ENCODE peak calls at places on chromosomes 2 and 18, in four cellular contexts. L is tibial nerve, E is lung, R is pancreas. F is an unnamed sample. For H3K4me1, the result is how much of the 10 kb centered on the place peaks cover.

GRCh38 chr2:88959480-88960204 is 268.2 kb downstream of the RPIA start:
- DNase-seq in E (no peak), R (no peak), L (no peak), F (no peak)

GRCh38 chr2:134718956-134719814 is at the start of gene TMEM163:
- DNase-seq in R (peak), L (no peak), E (no peak), F (peak)

GRCh38 chr2:61785583-61785982 is 68.3 kb downstream of the FAM161A start:
- DNase-seq in E (no peak), L (no peak), R (no peak), F (no peak)

GRCh38 chr2:207203056-207203455 is 37.3 kb upstream of the KLF7 start:
- DNase-seq in R (no peak), L (no peak), E (no peak), F (no peak)

GRCh38 chr2:30366199-30366691 is 80.8 kb upstream of the LCLAT1 start:
- DNase-seq in R (no peak), L (no peak), E (no peak), F (peak)

GRCh38 chr2:237732790-237733349 is 65.7 kb upstream of the RBM44 start:
- DNase-seq in L (no peak), E (no peak), R (no peak), F (no peak)

GRCh38 chr2:42359894-42360483 is 1.0 kb downstream of the COX7A2L start:
- DNase-seq in R (no peak), L (no peak), E (no peak), F (no peak)

GRCh38 chr2:158487419-158487818 is 30.7 kb downstream of the PKP4 start:
- DNase-seq in L (no peak), E (no peak), R (no peak), F (no peak)

GRCh38 chr2:238060096-238060541 is 682 bp upstream of the SCLY start:
- DNase-seq in L (no peak), R (no peak), E (no peak), F (no peak)

GRCh38 chr2:241131531-241131930 is 17.7 kb downstream of the PASK start:
- DNase-seq in R (no peak), E (no peak), L (no peak), F (no peak)

GRCh38 chr18:27298215-27298804 is 113.2 kb upstream of the CHST9 start:
- DNase-seq in E (no peak), L (no peak), R (no peak), F (no peak)
- TF ChIP-seq CTCF in E (no peak), L (no peak), R (no peak), F (no peak)

GRCh38 chr2:239891692-239892091 is 133.4 kb downstream of the NDUFA10 start:
- DNase-seq in E (no peak), L (no peak), R (no peak), F (no peak)

GRCh38 chr2:239890347-239890746 is 134.8 kb downstream of the NDUFA10 start:
- DNase-seq in L (no peak), E (no peak), R (no peak), F (no peak)

GRCh38 chr2:239894276-239894675 is 130.9 kb downstream of the NDUFA10 start:
- DNase-seq in L (no peak), R (no peak), E (no peak), F (no peak)

GRCh38 chr2:239893236-239893515 is 132.0 kb downstream of the NDUFA10 start:
- DNase-seq in L (no peak), R (no peak), E (no peak), F (no peak)

GRCh38 chr2:239892480-239893235 is 132.5 kb downstream of the NDUFA10 start:
- DNase-seq in L (no peak), E (no peak), R (no peak), F (no peak)
- H3K4me1 ChIP-seq in L (under half), E (under half), R (under half), F (under half)

DNA sequence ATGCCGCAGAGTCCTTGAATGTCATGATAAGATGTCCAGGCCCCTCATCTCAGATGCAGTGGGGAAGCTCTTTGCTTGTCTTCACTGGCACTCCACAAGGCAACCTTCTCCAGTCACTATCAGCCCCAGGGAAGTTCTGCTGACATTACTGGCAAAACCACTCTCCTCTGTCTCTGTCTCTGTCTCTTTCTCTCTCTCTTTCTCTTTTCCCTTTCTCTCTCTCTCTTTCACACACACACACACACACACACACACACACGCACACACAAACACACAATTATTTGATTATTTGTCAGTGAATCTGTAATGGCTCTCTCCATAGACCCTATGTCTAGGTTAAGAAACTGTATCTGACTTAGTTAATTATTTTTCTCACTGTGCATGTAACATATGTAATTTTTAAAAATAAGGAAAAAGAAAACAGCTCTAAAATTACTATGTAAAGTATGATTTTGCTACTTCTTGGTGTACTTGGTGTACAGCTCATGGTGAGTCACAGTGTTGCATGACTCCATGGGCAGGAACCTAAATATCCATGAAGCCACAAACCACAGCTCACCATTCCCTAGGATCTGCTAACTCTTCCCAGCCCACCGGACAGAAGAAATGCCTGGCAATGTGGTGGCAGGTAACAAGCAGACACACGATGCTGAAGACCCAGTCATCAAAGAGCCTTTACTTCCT is 594.9 kb upstream of the ID2 start:
- DNase-seq in E (no peak), L (no peak), R (no peak), F (no peak)
- H3K27ac ChIP-seq in E (no peak), L (no peak), R (no peak), F (no peak)

GRCh38 chr2:151067658-151068369 is 193.8 kb downstream of the RBM43 start:
- DNase-seq in L (no peak), R (no peak), E (no peak), F (no peak)

GRCh38 chr2:151071906-151072305 is 189.8 kb downstream of the RBM43 start:
- DNase-seq in L (no peak), R (no peak), E (no peak), F (no peak)

GRCh38 chr2:151070253-151070652 is 191.4 kb downstream of the RBM43 start:
- DNase-seq in L (no peak), R (no peak), E (no peak), F (no peak)

GRCh38 chr2:151071382-151071781 is 190.3 kb downstream of the RBM43 start:
- DNase-seq in R (no peak), E (no peak), L (no peak), F (no peak)
- TF ChIP-seq CTCF in R (no peak), E (no peak), L (no peak), F (no peak)

DNA sequence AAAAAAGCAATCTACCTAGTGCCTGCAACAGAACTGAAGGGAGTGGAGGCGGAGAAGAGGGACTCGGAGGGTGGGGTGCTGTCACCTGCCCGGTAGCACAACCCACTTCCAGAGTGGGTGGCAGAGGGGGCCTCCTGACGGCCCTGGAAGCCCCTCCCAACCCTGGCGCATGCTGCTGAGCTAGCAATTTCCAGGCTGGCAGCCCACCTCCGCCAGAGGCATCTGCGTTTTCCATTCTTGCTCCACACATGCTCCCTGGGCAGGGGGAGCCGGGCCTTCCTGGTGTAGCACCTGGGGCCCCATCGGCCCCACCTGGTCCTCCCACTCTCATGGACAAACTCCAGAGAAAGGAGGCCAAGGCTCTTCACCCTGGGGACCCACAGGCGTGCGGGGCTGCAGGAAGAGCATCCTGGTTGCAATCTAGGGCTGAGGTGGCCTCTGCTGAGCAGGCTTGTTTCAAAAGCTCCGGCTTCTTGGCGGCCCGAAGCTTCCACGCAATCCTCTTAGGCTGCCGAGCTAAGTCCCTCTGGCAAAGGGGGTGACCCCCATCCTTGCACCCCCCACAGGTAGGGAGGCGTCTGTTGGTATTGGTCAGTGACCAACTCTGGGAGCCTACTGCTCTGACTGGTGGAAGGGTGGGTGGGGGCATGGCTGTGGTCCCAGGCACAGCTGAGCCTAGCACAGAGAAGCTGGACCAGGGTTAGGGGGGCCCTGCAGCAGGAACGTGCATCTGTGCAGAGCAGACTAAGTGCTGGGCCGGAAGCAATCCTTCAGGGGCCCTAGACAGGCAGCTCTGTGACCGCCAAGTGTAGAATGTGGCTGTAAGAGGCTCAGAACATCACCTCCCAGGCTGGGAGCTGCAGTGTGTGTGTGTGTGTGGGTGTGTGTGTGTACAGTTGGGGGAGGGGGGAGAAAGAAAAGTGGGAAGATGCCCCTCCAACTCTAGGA is 2.6 kb downstream of the HS6ST1 start:
- DNase-seq in L (no peak), R (peak), E (peak), F (peak)
- H3K4me1 ChIP-seq in L (under half), R (under half), E (under half), F (under half)

GRCh38 chr2:211709394-211709793 is 829.2 kb downstream of the ERBB4 start:
- DNase-seq in L (no peak), E (no peak), R (no peak), F (no peak)
- H3K27ac ChIP-seq in L (no peak), E (no peak), R (no peak), F (no peak)

GRCh38 chr2:75456111-75456510 is 104.6 kb downstream of the EVA1A start:
- DNase-seq in L (no peak), E (no peak), R (no peak), F (no peak)

GRCh38 chr2:75454221-75454620 is 106.5 kb downstream of the EVA1A start:
- DNase-seq in R (no peak), E (no peak), L (no peak), F (no peak)

GRCh38 chr2:75453696-75454095 is 107.0 kb downstream of the EVA1A start:
- DNase-seq in L (no peak), E (no peak), R (no peak), F (no peak)

GRCh38 chr2:75458201-75458600 is 102.5 kb downstream of the EVA1A start:
- DNase-seq in E (no peak), L (no peak), R (no peak), F (no peak)

DNA sequence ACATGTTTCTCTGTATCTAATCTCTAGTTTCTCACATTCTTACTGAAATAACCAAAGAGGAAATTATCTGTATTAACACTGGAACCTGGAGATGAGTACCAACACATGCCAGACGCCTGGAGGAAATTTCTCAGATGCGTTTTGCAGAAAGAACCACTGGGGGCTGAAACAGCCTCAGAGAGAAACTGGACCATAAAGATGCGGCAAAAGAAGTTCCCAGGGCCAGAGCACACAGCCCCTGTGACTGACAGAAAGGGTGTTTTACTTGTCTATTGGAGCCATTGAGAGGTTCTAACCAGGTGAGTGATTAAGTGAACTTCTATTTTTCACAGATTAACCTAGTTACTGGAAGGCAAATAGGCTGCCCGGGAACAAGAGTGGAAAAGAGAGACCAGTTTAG is 103.9 kb downstream of the EVA1A start:
- DNase-seq in R (no peak), L (no peak), E (no peak), F (no peak)
- TF ChIP-seq CTCF in R (no peak), L (no peak), E (no peak), F (no peak)

DNA sequence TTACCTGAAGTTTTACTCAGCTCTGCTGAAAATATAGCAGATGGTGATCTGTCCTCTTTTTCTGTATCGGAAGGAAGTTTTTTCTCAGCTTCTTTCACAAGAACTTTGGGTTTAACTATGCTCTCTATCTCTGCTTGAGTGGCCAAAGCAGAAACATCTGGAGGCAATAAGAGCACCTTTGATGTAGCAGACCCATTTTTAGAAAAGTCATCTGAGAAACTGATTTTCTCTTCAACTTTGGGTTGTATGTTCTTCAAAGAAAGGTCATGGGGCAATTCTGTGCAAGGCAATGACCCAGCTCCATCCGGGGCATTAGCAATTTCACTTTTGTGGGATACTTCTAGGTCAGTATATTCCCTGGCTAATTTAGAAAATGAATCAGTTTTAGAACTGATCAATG is 25.2 kb downstream of the RTN4 start:
- DNase-seq in R (no peak), L (no peak), E (no peak), F (no peak)
- H3K4me1 ChIP-seq in R (under half), L (under half), E (under half), F (half or more)

F was measured in CD8-positive, alpha-beta T cell.